ENCODE peak calls at places on chromosomes 1 and 21, in six cellular contexts. One of them, this sample, is unnamed. For H3K4me1, the result is how much of the 10 kb centered on the place peaks cover.

GRCh38 chr1:244992833-244993232 is 128.5 kb upstream of the HNRNPU start:
- DNase-seq in colonic mucosa: no peak
- DNase-seq in CD8-positive, alpha-beta T cell: no peak
- DNase-seq in gastrocnemius medialis: no peak
- DNase-seq in left ventricle myocardium inferior: no peak
- DNase-seq in lower lobe of right lung: no peak
- DNase-seq in this sample: no peak

GRCh38 chr1:211420389-211420788 is 71.6 kb downstream of the RD3 start:
- DNase-seq in colonic mucosa: no peak
- DNase-seq in CD8-positive, alpha-beta T cell: no peak
- DNase-seq in gastrocnemius medialis: no peak
- DNase-seq in left ventricle myocardium inferior: no peak
- DNase-seq in lower lobe of right lung: no peak
- DNase-seq in this sample: no peak

GRCh38 chr1:99580451-99580850 is 65.5 kb upstream of the PALMD start:
- DNase-seq in colonic mucosa: no peak
- DNase-seq in CD8-positive, alpha-beta T cell: no peak
- DNase-seq in gastrocnemius medialis: no peak
- DNase-seq in left ventricle myocardium inferior: peak
- DNase-seq in lower lobe of right lung: no peak
- DNase-seq in this sample: no peak

GRCh38 chr21:45830221-45830640 is 151.3 kb upstream of the COL6A1 start:
- DNase-seq in colonic mucosa: no peak
- DNase-seq in CD8-positive, alpha-beta T cell: no peak
- DNase-seq in gastrocnemius medialis: no peak
- DNase-seq in left ventricle myocardium inferior: no peak
- DNase-seq in lower lobe of right lung: no peak
- DNase-seq in this sample: no peak

GRCh38 chr21:42432695-42433094 is 29.0 kb downstream of the UBASH3A start:
- DNase-seq in colonic mucosa: no peak
- DNase-seq in CD8-positive, alpha-beta T cell: no peak
- DNase-seq in gastrocnemius medialis: no peak
- DNase-seq in left ventricle myocardium inferior: no peak
- DNase-seq in lower lobe of right lung: no peak
- DNase-seq in this sample: no peak

GRCh38 chr1:94743866-94744265 is 76.3 kb upstream of the SLC44A3 start:
- DNase-seq in colonic mucosa: no peak
- DNase-seq in CD8-positive, alpha-beta T cell: no peak
- DNase-seq in gastrocnemius medialis: no peak
- DNase-seq in left ventricle myocardium inferior: no peak
- DNase-seq in lower lobe of right lung: no peak
- DNase-seq in this sample: no peak

GRCh38 chr1:224080082-224080774 is 33.7 kb upstream of the FBXO28 start:
- DNase-seq in colonic mucosa: no peak
- DNase-seq in CD8-positive, alpha-beta T cell: no peak
- DNase-seq in gastrocnemius medialis: no peak
- DNase-seq in left ventricle myocardium inferior: no peak
- DNase-seq in lower lobe of right lung: no peak
- DNase-seq in this sample: no peak

GRCh38 chr1:16212251-16212961 is at the start of gene ARHGEF19:
- DNase-seq in colonic mucosa: peak
- DNase-seq in CD8-positive, alpha-beta T cell: no peak
- DNase-seq in gastrocnemius medialis: no peak
- DNase-seq in left ventricle myocardium inferior: no peak
- DNase-seq in lower lobe of right lung: peak
- DNase-seq in this sample: peak

GRCh38 chr1:65524931-65525296 is 104.4 kb downstream of the LEPR start:
- DNase-seq in colonic mucosa: no peak
- DNase-seq in CD8-positive, alpha-beta T cell: no peak
- DNase-seq in gastrocnemius medialis: no peak
- DNase-seq in left ventricle myocardium inferior: no peak
- DNase-seq in lower lobe of right lung: no peak
- DNase-seq in this sample: no peak

GRCh38 chr21:43191521-43191920 is 22.7 kb downstream of the CRYAA start:
- DNase-seq in colonic mucosa: peak
- DNase-seq in CD8-positive, alpha-beta T cell: no peak
- DNase-seq in gastrocnemius medialis: no peak
- DNase-seq in left ventricle myocardium inferior: no peak
- DNase-seq in lower lobe of right lung: no peak
- DNase-seq in this sample: peak

GRCh38 chr1:207064546-207064945 is 11.5 kb downstream of the PFKFB2 start:
- DNase-seq in colonic mucosa: no peak
- DNase-seq in CD8-positive, alpha-beta T cell: no peak
- DNase-seq in gastrocnemius medialis: peak
- DNase-seq in left ventricle myocardium inferior: peak
- DNase-seq in lower lobe of right lung: peak
- DNase-seq in this sample: no peak

GRCh38 chr1:207060596-207060995 is 7.5 kb downstream of the PFKFB2 start:
- DNase-seq in colonic mucosa: no peak
- DNase-seq in CD8-positive, alpha-beta T cell: no peak
- DNase-seq in gastrocnemius medialis: no peak
- DNase-seq in left ventricle myocardium inferior: no peak
- DNase-seq in lower lobe of right lung: no peak
- DNase-seq in this sample: no peak

GRCh38 chr1:207063014-207063413 is 9.9 kb downstream of the PFKFB2 start:
- DNase-seq in colonic mucosa: no peak
- DNase-seq in CD8-positive, alpha-beta T cell: no peak
- DNase-seq in gastrocnemius medialis: no peak
- DNase-seq in left ventricle myocardium inferior: no peak
- DNase-seq in lower lobe of right lung: no peak
- DNase-seq in this sample: no peak

GRCh38 chr1:207059881-207060280 is 6.8 kb downstream of the PFKFB2 start:
- DNase-seq in colonic mucosa: no peak
- DNase-seq in CD8-positive, alpha-beta T cell: no peak
- DNase-seq in gastrocnemius medialis: no peak
- DNase-seq in left ventricle myocardium inferior: no peak
- DNase-seq in lower lobe of right lung: no peak
- DNase-seq in this sample: no peak

DNA sequence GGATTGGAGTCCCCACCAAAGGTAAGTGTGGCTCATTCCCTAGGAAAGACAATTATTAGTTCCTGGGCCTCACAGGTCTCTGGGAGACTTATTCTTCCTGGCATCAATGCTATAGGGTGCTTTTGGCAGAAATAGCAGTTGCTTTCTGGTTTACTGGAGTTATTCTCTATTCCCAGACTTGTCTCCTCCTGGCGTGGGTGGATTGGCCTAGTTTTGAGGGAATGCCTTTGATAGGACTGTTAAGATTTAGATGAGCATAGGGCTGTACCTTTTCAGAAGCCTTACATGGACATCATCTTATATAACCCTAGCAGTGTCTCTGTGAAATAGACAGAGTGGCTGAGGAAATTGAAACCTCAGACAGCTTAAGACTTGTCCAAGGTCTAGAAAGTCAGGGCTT is 9.0 kb downstream of the PFKFB2 start:
- DNase-seq in colonic mucosa: no peak
- DNase-seq in CD8-positive, alpha-beta T cell: no peak
- DNase-seq in gastrocnemius medialis: no peak
- DNase-seq in left ventricle myocardium inferior: no peak
- DNase-seq in lower lobe of right lung: no peak
- DNase-seq in this sample: no peak
- TF ChIP-seq CTCF in colonic mucosa: no peak
- TF ChIP-seq CTCF in CD8-positive, alpha-beta T cell: no peak
- TF ChIP-seq CTCF in gastrocnemius medialis: no peak
- TF ChIP-seq CTCF in left ventricle myocardium inferior: no peak
- TF ChIP-seq CTCF in lower lobe of right lung: no peak
- TF ChIP-seq CTCF in this sample: no peak

DNA sequence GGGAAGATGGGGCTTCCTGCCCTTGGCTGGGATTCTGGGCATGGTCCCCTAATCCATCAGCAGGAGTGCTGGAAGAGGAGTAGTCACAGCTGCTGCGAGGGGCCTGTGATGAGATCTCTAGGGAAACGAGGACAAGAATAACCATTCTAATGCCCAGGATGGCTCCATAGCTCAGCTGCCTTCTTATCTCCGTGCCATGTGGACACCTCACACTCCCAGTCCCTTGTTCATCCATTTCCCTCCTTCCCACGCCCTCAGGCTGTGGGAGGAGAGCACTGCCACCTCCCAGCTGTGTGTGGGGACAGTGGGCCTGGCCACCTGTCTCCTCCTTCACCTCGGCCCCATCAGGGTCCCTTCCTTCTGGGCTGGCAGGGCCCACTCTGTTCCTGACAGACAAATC is 16.1 kb upstream of the ETV3 start:
- DNase-seq in colonic mucosa: peak
- DNase-seq in CD8-positive, alpha-beta T cell: no peak
- DNase-seq in gastrocnemius medialis: no peak
- DNase-seq in left ventricle myocardium inferior: no peak
- DNase-seq in lower lobe of right lung: no peak
- DNase-seq in this sample: no peak
- H3K4me1 ChIP-seq in colonic mucosa: under half
- H3K4me1 ChIP-seq in CD8-positive, alpha-beta T cell: under half
- H3K4me1 ChIP-seq in gastrocnemius medialis: under half
- H3K4me1 ChIP-seq in left ventricle myocardium inferior: under half
- H3K4me1 ChIP-seq in lower lobe of right lung: under half
- H3K4me1 ChIP-seq in this sample: under half

GRCh38 chr1:21290546-21290944 is 282 bp upstream of the ECE1 start:
- DNase-seq in colonic mucosa: no peak
- DNase-seq in CD8-positive, alpha-beta T cell: no peak
- DNase-seq in gastrocnemius medialis: no peak
- DNase-seq in left ventricle myocardium inferior: no peak
- DNase-seq in lower lobe of right lung: no peak
- DNase-seq in this sample: no peak

GRCh38 chr1:21292991-21293536 is 2.8 kb upstream of the ECE1 start:
- DNase-seq in colonic mucosa: no peak
- DNase-seq in CD8-positive, alpha-beta T cell: no peak
- DNase-seq in gastrocnemius medialis: no peak
- DNase-seq in left ventricle myocardium inferior: no peak
- DNase-seq in lower lobe of right lung: no peak
- DNase-seq in this sample: no peak

GRCh38 chr1:21291184-21291583 is 921 bp upstream of the ECE1 start:
- DNase-seq in colonic mucosa: no peak
- DNase-seq in CD8-positive, alpha-beta T cell: no peak
- DNase-seq in gastrocnemius medialis: no peak
- DNase-seq in left ventricle myocardium inferior: no peak
- DNase-seq in lower lobe of right lung: no peak
- DNase-seq in this sample: no peak

GRCh38 chr1:21292503-21292990 is 2.3 kb upstream of the ECE1 start:
- DNase-seq in colonic mucosa: no peak
- DNase-seq in CD8-positive, alpha-beta T cell: no peak
- DNase-seq in gastrocnemius medialis: no peak
- DNase-seq in left ventricle myocardium inferior: no peak
- DNase-seq in lower lobe of right lung: no peak
- DNase-seq in this sample: no peak

GRCh38 chr1:21291964-21292363 is 1.7 kb upstream of the ECE1 start:
- DNase-seq in colonic mucosa: no peak
- DNase-seq in CD8-positive, alpha-beta T cell: no peak
- DNase-seq in gastrocnemius medialis: no peak
- DNase-seq in left ventricle myocardium inferior: no peak
- DNase-seq in lower lobe of right lung: no peak
- DNase-seq in this sample: no peak
- H3K4me3 ChIP-seq in colonic mucosa: no peak
- H3K4me3 ChIP-seq in CD8-positive, alpha-beta T cell: peak
- H3K4me3 ChIP-seq in gastrocnemius medialis: no peak
- H3K4me3 ChIP-seq in left ventricle myocardium inferior: no peak
- H3K4me3 ChIP-seq in lower lobe of right lung: no peak
- H3K4me3 ChIP-seq in this sample: no peak

DNA sequence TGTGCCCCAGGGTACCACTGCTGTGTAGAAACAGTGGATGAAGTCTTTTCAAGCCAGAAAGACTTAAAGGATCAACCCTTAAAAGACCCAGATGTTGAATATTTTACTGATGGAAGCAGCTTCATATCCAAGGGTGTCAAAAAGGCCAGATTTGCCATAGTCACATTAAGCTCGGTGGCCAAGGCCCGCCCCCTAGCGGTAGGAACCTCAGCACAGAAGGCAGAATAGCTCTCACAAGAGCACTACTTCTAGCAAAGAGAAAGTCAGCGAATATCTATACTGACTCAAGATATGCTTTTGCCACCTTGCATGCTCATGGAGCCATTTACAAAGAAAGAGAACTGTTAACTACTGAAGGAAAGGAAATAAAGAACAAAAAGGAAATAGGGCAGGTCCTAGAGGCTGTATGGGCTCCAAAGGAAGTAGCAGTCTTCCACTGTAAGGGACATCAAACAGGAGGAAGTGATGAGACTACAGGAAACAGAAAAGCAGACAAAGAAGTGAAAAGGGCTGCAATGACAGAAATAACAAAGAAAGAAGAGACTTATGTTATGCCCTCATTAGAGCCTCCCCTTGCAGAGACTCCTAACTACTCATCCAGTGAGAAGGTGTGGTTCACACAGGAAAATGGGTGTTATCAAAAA is 90.5 kb downstream of the LIPI start:
- DNase-seq in colonic mucosa: peak
- DNase-seq in CD8-positive, alpha-beta T cell: no peak
- DNase-seq in gastrocnemius medialis: no peak
- DNase-seq in left ventricle myocardium inferior: no peak
- DNase-seq in lower lobe of right lung: no peak
- DNase-seq in this sample: peak
- TF ChIP-seq CTCF in colonic mucosa: peak
- TF ChIP-seq CTCF in CD8-positive, alpha-beta T cell: no peak
- TF ChIP-seq CTCF in gastrocnemius medialis: no peak
- TF ChIP-seq CTCF in left ventricle myocardium inferior: peak
- TF ChIP-seq CTCF in lower lobe of right lung: peak
- TF ChIP-seq CTCF in this sample: peak

DNA sequence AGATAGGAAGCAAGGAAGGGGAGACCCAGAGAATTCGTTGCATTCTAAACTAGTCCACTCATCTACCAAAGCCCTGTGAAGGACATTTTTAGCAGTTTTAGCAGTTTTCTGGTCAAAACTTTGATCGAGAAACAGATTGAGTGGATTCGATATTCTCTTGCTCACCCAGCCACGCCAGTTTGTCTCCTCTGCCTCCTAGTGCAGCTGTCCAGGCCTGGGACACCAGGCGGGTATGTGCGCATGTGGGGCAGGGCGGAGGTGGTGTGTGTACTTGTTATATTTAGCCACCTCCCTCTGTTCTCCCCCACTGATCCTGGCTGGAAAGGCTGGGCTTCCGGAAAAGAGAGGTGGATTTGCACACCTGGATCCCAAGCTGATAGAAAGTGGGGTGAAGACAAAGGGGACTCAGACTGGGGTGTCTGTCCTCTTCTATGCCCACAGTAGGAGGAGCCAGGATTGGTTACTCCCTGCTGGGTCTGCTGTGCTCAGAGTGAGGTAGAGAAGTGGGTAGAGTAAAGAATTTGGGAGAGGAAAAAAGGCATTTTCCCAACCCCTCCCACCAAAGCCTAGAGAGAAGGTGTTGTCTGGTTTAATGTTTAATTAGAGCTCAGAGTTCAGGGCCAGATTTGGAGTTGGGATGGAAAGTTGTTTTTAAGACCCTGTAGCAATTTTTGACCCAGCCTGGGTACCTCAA is 3.8 kb downstream of the LMNA start:
- DNase-seq in colonic mucosa: peak
- DNase-seq in CD8-positive, alpha-beta T cell: no peak
- DNase-seq in gastrocnemius medialis: peak
- DNase-seq in left ventricle myocardium inferior: peak
- DNase-seq in lower lobe of right lung: peak
- DNase-seq in this sample: no peak
- H3K4me1 ChIP-seq in colonic mucosa: under half
- H3K4me1 ChIP-seq in CD8-positive, alpha-beta T cell: under half
- H3K4me1 ChIP-seq in gastrocnemius medialis: half or more
- H3K4me1 ChIP-seq in left ventricle myocardium inferior: half or more
- H3K4me1 ChIP-seq in lower lobe of right lung: half or more
- H3K4me1 ChIP-seq in this sample: half or more

GRCh38 chr1:110879758-110880606 is 7.0 kb downstream of the CD53 start:
- DNase-seq in colonic mucosa: no peak
- DNase-seq in CD8-positive, alpha-beta T cell: no peak
- DNase-seq in gastrocnemius medialis: no peak
- DNase-seq in left ventricle myocardium inferior: no peak
- DNase-seq in lower lobe of right lung: no peak
- DNase-seq in this sample: no peak
- H3K4me3 ChIP-seq in colonic mucosa: no peak
- H3K4me3 ChIP-seq in CD8-positive, alpha-beta T cell: peak
- H3K4me3 ChIP-seq in gastrocnemius medialis: no peak
- H3K4me3 ChIP-seq in left ventricle myocardium inferior: no peak
- H3K4me3 ChIP-seq in lower lobe of right lung: no peak
- H3K4me3 ChIP-seq in this sample: no peak

This sample was measured in Caco-2.